ENCODE peak calls at places on chromosomes 4 and X, in six cellular contexts. One of them, this sample, is unnamed.

GRCh38 chrX:3815896-3816664 is 102.6 kb upstream of the PRKX start:
- DNase-seq in stimulated activated CD8-positive, alpha-beta memory T cell treated with anti-CD3 and anti-CD28 coated beads, Interleukin-12 subunit alpha, Interleukin-12 subunit beta, amount 100 ng/mL, for 4 hours: peak
- DNase-seq in HuH-7.5: peak
- DNase-seq in CD4-positive, alpha-beta T cell: peak
- DNase-seq in NCI-H1436 treated with DMSO at 0.1 percent for 48 hours: no peak
- DNase-seq in NCI-H2171: peak
- DNase-seq in this sample: peak

GRCh38 chr4:180084561-180084960 is 2158.6 kb upstream of the TENM3 start:
- DNase-seq in NCI-H1436 treated with DMSO at 0.1 percent for 48 hours: no peak
- DNase-seq in stimulated activated CD8-positive, alpha-beta memory T cell treated with anti-CD3 and anti-CD28 coated beads, Interleukin-12 subunit alpha, Interleukin-12 subunit beta, amount 100 ng/mL, for 4 hours: no peak
- DNase-seq in NCI-H2171: no peak
- DNase-seq in HuH-7.5: no peak
- DNase-seq in CD4-positive, alpha-beta T cell: no peak
- DNase-seq in this sample: no peak

GRCh38 chr4:1608196-1608820 is 75.8 kb downstream of the FAM53A start:
- DNase-seq in NCI-H2171: no peak
- DNase-seq in HuH-7.5: no peak
- DNase-seq in NCI-H1436 treated with DMSO at 0.1 percent for 48 hours: no peak
- DNase-seq in stimulated activated CD8-positive, alpha-beta memory T cell treated with anti-CD3 and anti-CD28 coated beads, Interleukin-12 subunit alpha, Interleukin-12 subunit beta, amount 100 ng/mL, for 4 hours: no peak
- DNase-seq in CD4-positive, alpha-beta T cell: no peak
- DNase-seq in this sample: no peak

GRCh38 chr4:128940966-128941365 is 131.5 kb downstream of the JADE1 start:
- DNase-seq in NCI-H1436 treated with DMSO at 0.1 percent for 48 hours: no peak
- DNase-seq in NCI-H2171: no peak
- DNase-seq in stimulated activated CD8-positive, alpha-beta memory T cell treated with anti-CD3 and anti-CD28 coated beads, Interleukin-12 subunit alpha, Interleukin-12 subunit beta, amount 100 ng/mL, for 4 hours: no peak
- DNase-seq in HuH-7.5: no peak
- DNase-seq in CD4-positive, alpha-beta T cell: no peak
- DNase-seq in this sample: peak

GRCh38 chrX:101191217-101191750 is 28.3 kb upstream of the DRP2 start:
- DNase-seq in NCI-H2171: no peak
- DNase-seq in CD4-positive, alpha-beta T cell: no peak
- DNase-seq in NCI-H1436 treated with DMSO at 0.1 percent for 48 hours: no peak
- DNase-seq in HuH-7.5: no peak
- DNase-seq in stimulated activated CD8-positive, alpha-beta memory T cell treated with anti-CD3 and anti-CD28 coated beads, Interleukin-12 subunit alpha, Interleukin-12 subunit beta, amount 100 ng/mL, for 4 hours: no peak
- DNase-seq in this sample: no peak

GRCh38 chrX:107562482-107562881 is 65.8 kb upstream of the PRPS1 start:
- DNase-seq in CD4-positive, alpha-beta T cell: no peak
- DNase-seq in HuH-7.5: no peak
- DNase-seq in stimulated activated CD8-positive, alpha-beta memory T cell treated with anti-CD3 and anti-CD28 coated beads, Interleukin-12 subunit alpha, Interleukin-12 subunit beta, amount 100 ng/mL, for 4 hours: no peak
- DNase-seq in NCI-H2171: no peak
- DNase-seq in NCI-H1436 treated with DMSO at 0.1 percent for 48 hours: no peak
- DNase-seq in this sample: peak

GRCh38 chr4:159175165-159175988 is 72.5 kb downstream of the RAPGEF2 start:
- DNase-seq in NCI-H2171: peak
- DNase-seq in NCI-H1436 treated with DMSO at 0.1 percent for 48 hours: peak
- DNase-seq in HuH-7.5: no peak
- DNase-seq in CD4-positive, alpha-beta T cell: peak
- DNase-seq in stimulated activated CD8-positive, alpha-beta memory T cell treated with anti-CD3 and anti-CD28 coated beads, Interleukin-12 subunit alpha, Interleukin-12 subunit beta, amount 100 ng/mL, for 4 hours: peak
- DNase-seq in this sample: peak

GRCh38 chr4:4921077-4921476 is 61.6 kb downstream of the MSX1 start:
- DNase-seq in NCI-H2171: no peak
- DNase-seq in CD4-positive, alpha-beta T cell: no peak
- DNase-seq in stimulated activated CD8-positive, alpha-beta memory T cell treated with anti-CD3 and anti-CD28 coated beads, Interleukin-12 subunit alpha, Interleukin-12 subunit beta, amount 100 ng/mL, for 4 hours: no peak
- DNase-seq in NCI-H1436 treated with DMSO at 0.1 percent for 48 hours: no peak
- DNase-seq in HuH-7.5: no peak
- DNase-seq in this sample: no peak

GRCh38 chr4:74615411-74615810 is 170.5 kb downstream of the AREG start:
- DNase-seq in HuH-7.5: no peak
- DNase-seq in CD4-positive, alpha-beta T cell: no peak
- DNase-seq in NCI-H1436 treated with DMSO at 0.1 percent for 48 hours: no peak
- DNase-seq in stimulated activated CD8-positive, alpha-beta memory T cell treated with anti-CD3 and anti-CD28 coated beads, Interleukin-12 subunit alpha, Interleukin-12 subunit beta, amount 100 ng/mL, for 4 hours: no peak
- DNase-seq in NCI-H2171: no peak
- DNase-seq in this sample: no peak

GRCh38 chr4:102533916-102534315 is 32.8 kb downstream of the NFKB1 start:
- DNase-seq in HuH-7.5: no peak
- DNase-seq in stimulated activated CD8-positive, alpha-beta memory T cell treated with anti-CD3 and anti-CD28 coated beads, Interleukin-12 subunit alpha, Interleukin-12 subunit beta, amount 100 ng/mL, for 4 hours: no peak
- DNase-seq in NCI-H2171: no peak
- DNase-seq in NCI-H1436 treated with DMSO at 0.1 percent for 48 hours: peak
- DNase-seq in CD4-positive, alpha-beta T cell: no peak
- DNase-seq in this sample: no peak

GRCh38 chr4:67558493-67558892 is at the start of gene STAP1:
- DNase-seq in NCI-H2171: no peak
- DNase-seq in stimulated activated CD8-positive, alpha-beta memory T cell treated with anti-CD3 and anti-CD28 coated beads, Interleukin-12 subunit alpha, Interleukin-12 subunit beta, amount 100 ng/mL, for 4 hours: no peak
- DNase-seq in NCI-H1436 treated with DMSO at 0.1 percent for 48 hours: no peak
- DNase-seq in HuH-7.5: no peak
- DNase-seq in CD4-positive, alpha-beta T cell: peak
- DNase-seq in this sample: no peak

GRCh38 chrX:109347618-109348017 is 134.3 kb downstream of the GUCY2F start:
- DNase-seq in stimulated activated CD8-positive, alpha-beta memory T cell treated with anti-CD3 and anti-CD28 coated beads, Interleukin-12 subunit alpha, Interleukin-12 subunit beta, amount 100 ng/mL, for 4 hours: no peak
- DNase-seq in NCI-H2171: no peak
- DNase-seq in HuH-7.5: no peak
- DNase-seq in CD4-positive, alpha-beta T cell: no peak
- DNase-seq in NCI-H1436 treated with DMSO at 0.1 percent for 48 hours: no peak
- DNase-seq in this sample: peak

GRCh38 chrX:115958687-115959359 is 211.7 kb upstream of the AGTR2 start:
- DNase-seq in stimulated activated CD8-positive, alpha-beta memory T cell treated with anti-CD3 and anti-CD28 coated beads, Interleukin-12 subunit alpha, Interleukin-12 subunit beta, amount 100 ng/mL, for 4 hours: no peak
- DNase-seq in NCI-H1436 treated with DMSO at 0.1 percent for 48 hours: no peak
- DNase-seq in HuH-7.5: no peak
- DNase-seq in CD4-positive, alpha-beta T cell: no peak
- DNase-seq in NCI-H2171: no peak
- DNase-seq in this sample: no peak

GRCh38 chrX:45900751-45901150 is 644.5 kb downstream of the ZNF674 start:
- DNase-seq in NCI-H1436 treated with DMSO at 0.1 percent for 48 hours: no peak
- DNase-seq in HuH-7.5: no peak
- DNase-seq in stimulated activated CD8-positive, alpha-beta memory T cell treated with anti-CD3 and anti-CD28 coated beads, Interleukin-12 subunit alpha, Interleukin-12 subunit beta, amount 100 ng/mL, for 4 hours: no peak
- DNase-seq in CD4-positive, alpha-beta T cell: no peak
- DNase-seq in NCI-H2171: no peak
- DNase-seq in this sample: peak

This sample was measured in choroid plexus epithelial cell.